ENCODE peak calls at places on chromosomes 5 and 9, in six cellular contexts. S, W, V, U, E and H are unnamed samples.

GRCh38 chr9:92048924-92049625 is 66.1 kb downstream of the SPTLC1 start:
- DNase-seq in S (no peak), W (peak), V (no peak), U (no peak), E (no peak), H (no peak)

GRCh38 chr5:425714-426113 is 17.3 kb upstream of the EXOC3 start:
- DNase-seq in S (no peak), W (no peak), V (no peak), U (no peak), E (no peak), H (no peak)

GRCh38 chr5:149011084-149011483 is 51.8 kb downstream of the SH3TC2 start:
- DNase-seq in S (no peak), W (peak), V (no peak), U (no peak), E (peak), H (no peak)

GRCh38 chr5:75928992-75929391 is 154.2 kb upstream of the SV2C start:
- DNase-seq in S (no peak), W (no peak), V (no peak), U (no peak), E (no peak), H (no peak)

GRCh38 chr9:71895122-71895521 is 15.9 kb downstream of the ABHD17B start:
- DNase-seq in S (no peak), W (peak), V (no peak), U (no peak), E (no peak), H (no peak)

GRCh38 chr5:41636605-41637004 is 126.2 kb upstream of the PLCXD3 start:
- DNase-seq in S (no peak), W (peak), V (no peak), U (no peak), E (peak), H (no peak)

GRCh38 chr5:176413255-176413565 is 3.1 kb downstream of the CLTB start:
- DNase-seq in S (no peak), W (no peak), V (peak), U (no peak), E (no peak), H (no peak)

GRCh38 chr5:171300358-171300757 is 8.7 kb upstream of the TLX3 start:
- DNase-seq in S (no peak), W (no peak), V (no peak), U (no peak), E (no peak), H (no peak)

GRCh38 chr5:73213566-73213998 is 40.6 kb downstream of the TMEM174 start:
- DNase-seq in S (no peak), W (peak), V (no peak), U (no peak), E (peak), H (no peak)

GRCh38 chr5:90055831-90056328 is 353.7 kb downstream of the CETN3 start:
- DNase-seq in S (no peak), W (peak), V (no peak), U (no peak), E (no peak), H (no peak)

GRCh38 chr9:14396171-14396570 is 82.2 kb upstream of the NFIB start:
- DNase-seq in S (no peak), W (no peak), V (peak), U (no peak), E (no peak), H (no peak)

GRCh38 chr9:136564379-136564988 is 18.6 kb upstream of the NOTCH1 start:
- DNase-seq in S (peak), W (peak), V (peak), U (peak), E (peak), H (no peak)

GRCh38 chr9:115202960-115203751 is 85.2 kb upstream of the TNC start:
- DNase-seq in S (no peak), W (peak), V (peak), U (no peak), E (no peak), H (no peak)

GRCh38 chr9:14993891-14994554 is 83.8 kb upstream of the FREM1 start:
- DNase-seq in S (no peak), W (no peak), V (no peak), U (no peak), E (no peak), H (no peak)

GRCh38 chr9:17480966-17481365 is 97.9 kb upstream of the SH3GL2 start:
- DNase-seq in S (peak), W (no peak), V (peak), U (peak), E (no peak), H (no peak)

GRCh38 chr5:2143646-2144386 is 261.1 kb upstream of the IRX4 start:
- DNase-seq in S (no peak), W (no peak), V (no peak), U (peak), E (no peak), H (no peak)

GRCh38 chr9:87107072-87107471 is 159.8 kb upstream of the GAS1 start:
- DNase-seq in S (no peak), W (peak), V (no peak), U (no peak), E (no peak), H (no peak)

GRCh38 chr9:125820100-125820804 is 73.1 kb downstream of the PBX3 start:
- DNase-seq in S (no peak), W (no peak), V (no peak), U (no peak), E (no peak), H (no peak)

GRCh38 chr9:114958021-114958846 is 27.8 kb upstream of the TNFSF8 start:
- DNase-seq in S (peak), W (no peak), V (peak), U (peak), E (no peak), H (no peak)

GRCh38 chr5:119070828-119071572 is at the start of gene DMXL1:
- DNase-seq in S (peak), W (peak), V (peak), U (peak), E (peak), H (peak)
- TF ChIP-seq POLR2A in S (peak), W (peak), V (no peak), U (peak), E (peak), H (peak)

GRCh38 chr5:142356716-142357468 is 32.1 kb upstream of the SPRY4 start:
- DNase-seq in S (peak), W (peak), V (peak), U (peak), E (peak), H (peak)
- TF ChIP-seq POLR2A in S (peak), W (peak), V (peak), U (no peak), E (peak), H (no peak)

GRCh38 chr5:150155258-150156032 is at the start of gene PDGFRB:
- DNase-seq in S (no peak), W (peak), V (peak), U (peak), E (peak), H (peak)
- TF ChIP-seq POLR2A in S (peak), W (peak), V (no peak), U (no peak), E (peak), H (no peak)

GRCh38 chr9:20962487-20962886 is 69.0 kb downstream of the HACD4 start:
- DNase-seq in S (no peak), W (peak), V (no peak), U (no peak), E (no peak), H (no peak)
- TF ChIP-seq POLR2A in S (no peak), W (no peak), V (no peak), U (no peak), E (no peak), H (no peak)

DNA sequence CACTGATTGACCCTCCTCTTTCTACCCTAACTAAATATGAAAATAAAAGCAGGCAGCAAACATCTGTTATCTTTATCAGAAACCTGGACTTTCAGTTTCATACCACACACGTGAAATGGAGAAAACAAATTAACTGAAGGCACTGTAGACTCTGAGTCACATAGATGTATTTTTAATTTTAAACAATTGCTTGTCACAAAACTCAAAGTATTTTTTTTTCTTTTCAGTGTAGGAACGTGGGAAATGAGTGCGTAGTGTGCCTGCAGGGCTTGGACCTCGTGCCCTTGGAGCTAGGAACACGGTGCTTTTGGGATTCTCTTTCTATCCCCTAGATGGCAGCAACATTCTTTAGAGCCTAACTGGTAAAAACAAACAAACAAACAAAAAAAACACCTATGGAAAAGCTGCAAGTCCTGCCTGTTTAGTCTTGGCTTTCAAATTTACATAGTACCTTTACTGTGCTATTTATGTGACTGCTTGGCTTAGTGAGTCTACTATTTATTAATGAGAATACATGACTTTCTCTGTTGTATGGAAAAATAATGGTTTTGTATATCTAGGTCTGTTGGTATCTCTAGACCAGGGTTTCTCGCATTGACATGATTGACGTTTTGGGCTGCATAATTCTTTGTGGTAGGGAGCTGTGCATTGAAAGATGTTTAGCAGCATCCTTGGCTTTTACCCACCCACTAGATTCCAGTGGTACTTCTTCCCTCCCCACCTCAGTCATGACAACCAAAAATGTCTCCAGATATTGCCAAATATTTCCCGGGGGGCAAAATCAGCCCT is 16.8 kb upstream of the ACTBL2 start:
- DNase-seq in S (no peak), W (peak), V (no peak), U (no peak), E (peak), H (no peak)
- TF ChIP-seq POLR2A in S (no peak), W (no peak), V (no peak), U (no peak), E (no peak), H (no peak)

GRCh38 chr5:139394123-139394653 is 716 bp downstream of the PROB1 start:
- DNase-seq in S (no peak), W (no peak), V (peak), U (peak), E (no peak), H (no peak)

GRCh38 chr5:139395844-139396640 is 1.1 kb upstream of the PROB1 start:
- DNase-seq in S (no peak), W (no peak), V (peak), U (no peak), E (peak), H (no peak)

GRCh38 chr5:139393497-139394122 is 1.3 kb downstream of the PROB1 start:
- DNase-seq in S (no peak), W (no peak), V (no peak), U (no peak), E (no peak), H (no peak)

GRCh38 chr5:139396691-139397090 is 1.8 kb upstream of the PROB1 start:
- DNase-seq in S (peak), W (no peak), V (no peak), U (peak), E (no peak), H (no peak)

GRCh38 chr5:139394654-139395566 is at the start of gene PROB1:
- DNase-seq in S (no peak), W (no peak), V (peak), U (peak), E (no peak), H (no peak)
- TF ChIP-seq POLR2A in S (peak), W (no peak), V (peak), U (no peak), E (no peak), H (no peak)

GRCh38 chr5:159053216-159053615 is 46.5 kb downstream of the EBF1 start:
- DNase-seq in S (no peak), W (no peak), V (no peak), U (no peak), E (no peak), H (no peak)

GRCh38 chr5:159052282-159053011 is 47.3 kb downstream of the EBF1 start:
- DNase-seq in S (no peak), W (no peak), V (no peak), U (no peak), E (no peak), H (no peak)

GRCh38 chr5:159050408-159051091 is 49.2 kb downstream of the EBF1 start:
- DNase-seq in S (no peak), W (peak), V (peak), U (no peak), E (no peak), H (no peak)

GRCh38 chr5:159049844-159050318 is 49.8 kb downstream of the EBF1 start:
- DNase-seq in S (no peak), W (peak), V (no peak), U (no peak), E (no peak), H (no peak)

DNA sequence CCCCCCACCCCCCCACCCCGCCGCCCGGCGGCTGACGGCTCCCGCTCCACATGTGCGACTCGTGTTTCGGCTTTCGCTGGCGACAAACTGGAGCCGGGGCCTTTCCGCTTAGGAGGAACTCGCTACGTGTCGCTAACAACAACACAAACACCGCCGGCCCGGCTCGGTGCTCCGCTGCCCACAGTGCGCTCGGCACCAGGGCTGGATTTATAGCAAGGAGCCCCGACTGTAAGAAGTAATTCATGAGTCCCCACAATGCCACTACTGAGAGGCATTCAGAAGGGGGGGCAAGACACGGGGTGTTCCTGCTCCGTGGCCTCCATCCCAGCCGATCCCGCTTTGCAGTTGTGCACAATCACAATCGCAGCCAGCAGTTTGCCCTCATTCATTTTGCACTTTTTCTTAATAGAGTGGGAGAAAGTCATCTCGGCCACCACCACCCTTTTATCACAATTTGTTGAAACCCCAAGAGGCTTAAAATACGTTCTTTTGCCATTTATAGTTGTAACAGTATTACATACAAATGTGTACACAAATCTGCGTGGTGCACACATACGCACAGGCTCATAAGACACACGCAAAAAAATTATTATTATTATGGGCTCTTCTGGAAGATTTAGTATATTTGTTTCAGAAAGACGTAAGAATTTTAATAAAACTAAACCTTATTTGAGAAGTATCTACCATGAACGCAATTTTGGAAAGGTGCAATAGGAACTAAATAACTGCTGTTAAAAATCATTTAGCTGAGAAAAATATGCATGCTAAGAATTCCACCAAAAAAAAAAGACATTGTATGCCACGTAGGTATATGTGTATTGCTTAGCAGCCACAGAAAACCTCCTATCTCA is 48.1 kb downstream of the EBF1 start:
- DNase-seq in S (peak), W (no peak), V (peak), U (peak), E (no peak), H (no peak)
- TF ChIP-seq POLR2A in S (no peak), W (no peak), V (no peak), U (no peak), E (no peak), H (no peak)